ENCODE peak calls at places on chromosomes 3 and 15, in nine cellular contexts. Q, V, S, A, O, X, Y, P and C are unnamed samples.

GRCh38 chr3:145981057-145981456 is 179.9 kb downstream of the PLOD2 start:
- DNase-seq in Q (no peak), V (no peak), S (no peak), A (no peak), O (no peak), X (no peak), Y (no peak), P (no peak), C (no peak)

GRCh38 chr3:59660852-59661624 is 611.2 kb upstream of the CFAP20DC start:
- DNase-seq in Q (no peak), V (no peak), S (no peak), A (no peak), O (no peak), X (no peak), Y (no peak), P (no peak), C (no peak)

GRCh38 chr3:69871256-69871655 is 128.3 kb upstream of the SAMMSON start:
- DNase-seq in Q (no peak), V (no peak), S (no peak), A (no peak), O (no peak), X (no peak), Y (no peak), P (no peak), C (no peak)

GRCh38 chr3:3196148-3196861 is 16.8 kb upstream of the CRBN start:
- DNase-seq in Q (no peak), V (no peak), S (no peak), A (peak; percentile 26), O (no peak), X (peak; percentile 42), Y (no peak), P (no peak), C (no peak)

GRCh38 chr3:72679540-72680198 is 168.6 kb downstream of the SHQ1 start:
- DNase-seq in Q (no peak), V (no peak), S (no peak), A (no peak), O (no peak), X (no peak), Y (no peak), P (no peak), C (no peak)

GRCh38 chr3:131432441-131432840 is 50.9 kb downstream of the NUDT16 start:
- DNase-seq in Q (no peak), V (no peak), S (no peak), A (no peak), O (no peak), X (no peak), Y (no peak), P (no peak), C (no peak)

GRCh38 chr15:88106063-88106462 is 150.5 kb downstream of the NTRK3 start:
- DNase-seq in Q (no peak), V (no peak), S (no peak), A (no peak), O (no peak), X (no peak), Y (no peak), P (no peak), C (no peak)

GRCh38 chr15:65420975-65421359 is 1.8 kb downstream of the IGDCC4 start:
- DNase-seq in Q (no peak), V (no peak), S (no peak), A (no peak), O (no peak), X (no peak), Y (no peak), P (no peak), C (no peak)

GRCh38 chr3:39513801-39514369 is 46.4 kb downstream of the MOBP start:
- DNase-seq in Q (no peak), V (no peak), S (no peak), A (no peak), O (no peak), X (no peak), Y (no peak), P (no peak), C (no peak)

GRCh38 chr3:143751643-143752178 is 96.6 kb downstream of the SLC9A9 start:
- DNase-seq in Q (no peak), V (no peak), S (no peak), A (no peak), O (no peak), X (no peak), Y (no peak), P (no peak), C (no peak)

GRCh38 chr3:3110299-3110630 is at the start of gene IL5RA:
- DNase-seq in Q (no peak), V (no peak), S (no peak), A (no peak), O (no peak), X (peak; percentile 25), Y (no peak), P (no peak), C (no peak)

GRCh38 chr3:141368062-141368924 is at the start of gene ZBTB38:
- DNase-seq in Q (peak; percentile 73), V (peak; percentile 90), S (peak; percentile 91), A (peak; percentile 75), O (peak; percentile 54), X (peak; percentile 65), Y (peak; percentile 94), P (peak; percentile 93), C (peak; percentile 91)

DNA sequence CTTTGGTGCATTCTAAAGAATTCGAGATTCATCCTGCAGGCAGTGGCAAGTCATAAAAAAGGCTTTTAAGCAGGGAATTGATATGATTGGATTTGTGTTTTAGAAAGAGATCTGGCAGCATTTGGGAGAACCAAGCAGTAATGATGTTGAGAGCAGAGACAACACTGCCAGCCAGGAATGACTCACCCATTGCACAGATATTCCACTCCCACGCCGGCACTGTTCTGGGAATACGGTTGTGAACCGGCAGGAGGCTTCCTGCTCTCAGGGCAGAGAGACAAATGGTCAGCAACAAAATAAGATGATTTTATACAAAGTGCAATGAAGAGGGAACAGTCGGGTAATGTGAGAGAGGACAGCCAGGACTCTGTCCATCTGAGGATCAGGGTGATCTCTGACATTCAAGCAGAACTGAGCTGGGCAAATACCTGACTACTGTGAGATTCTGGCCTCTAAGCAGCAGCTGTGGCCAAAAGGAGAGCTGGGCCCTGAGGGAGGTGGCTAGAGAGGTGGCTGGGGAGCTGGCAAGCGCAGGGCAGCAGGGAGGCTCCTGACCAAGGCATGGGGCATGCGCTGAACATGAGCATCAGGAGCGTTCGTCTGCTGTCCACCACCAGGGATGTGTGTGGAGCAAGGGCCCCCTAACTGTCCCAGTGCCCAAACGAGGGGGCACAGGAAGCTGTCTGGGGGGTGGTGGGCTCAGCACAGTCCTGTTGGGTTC is 56.1 kb upstream of the PLXNA1 start:
- DNase-seq in Q (peak; percentile 55), V (peak; percentile 80), S (peak; percentile 58), A (no peak), O (no peak), X (no peak), Y (no peak), P (no peak), C (peak; percentile 67)
- TF ChIP-seq CTCF in Q (peak; percentile 41), V (no peak), S (peak; percentile 16), A (no peak), O (no peak), X (peak; percentile 52), Y (no peak), P (peak; percentile 32), C (peak; percentile 21)

GRCh38 chr3:184290331-184290730 is 8.7 kb upstream of the PSMD2 start:
- DNase-seq in Q (no peak), V (no peak), S (no peak), A (no peak), O (no peak), X (no peak), Y (no peak), P (no peak), C (no peak)

GRCh38 chr3:184291738-184292445 is 7.1 kb upstream of the PSMD2 start:
- DNase-seq in Q (no peak), V (no peak), S (no peak), A (no peak), O (no peak), X (no peak), Y (no peak), P (no peak), C (no peak)

GRCh38 chr3:184284696-184285095 is 8.9 kb downstream of the ECE2 start:
- DNase-seq in Q (no peak), V (peak; percentile 24), S (peak; percentile 54), A (peak; percentile 55), O (no peak), X (peak; percentile 71), Y (no peak), P (no peak), C (peak; percentile 70)

GRCh38 chr3:184291044-184291737 is 7.8 kb upstream of the PSMD2 start:
- DNase-seq in Q (no peak), V (no peak), S (no peak), A (no peak), O (no peak), X (no peak), Y (no peak), P (no peak), C (no peak)

GRCh38 chr3:184289426-184289938 is 9.6 kb upstream of the PSMD2 start:
- DNase-seq in Q (no peak), V (peak; percentile 39), S (peak; percentile 40), A (peak; percentile 69), O (peak; percentile 23), X (peak; percentile 53), Y (peak; percentile 58), P (no peak), C (peak; percentile 35)
- TF ChIP-seq CTCF in Q (peak; percentile 65), V (peak; percentile 14), S (peak; percentile 64), A (peak; percentile 57), O (peak; percentile 60), X (peak; percentile 71), Y (peak; percentile 54), P (peak; percentile 72), C (peak; percentile 49)

GRCh38 chr15:63111481-63111880 is 10.2 kb upstream of the LACTB start:
- DNase-seq in Q (no peak), V (no peak), S (no peak), A (no peak), O (no peak), X (no peak), Y (no peak), P (no peak), C (no peak)
- TF ChIP-seq CTCF in Q (no peak), V (no peak), S (no peak), A (no peak), O (no peak), X (no peak), Y (no peak), P (no peak), C (no peak)

GRCh38 chr3:94524102-94524922 is 461.5 kb downstream of the NSUN3 start:
- DNase-seq in Q (no peak), V (no peak), S (no peak), A (no peak), O (peak; percentile 9), X (peak; percentile 69), Y (no peak), P (no peak), C (no peak)

GRCh38 chr3:94520364-94520763 is 457.5 kb downstream of the NSUN3 start:
- DNase-seq in Q (no peak), V (no peak), S (no peak), A (no peak), O (no peak), X (peak; percentile 15), Y (no peak), P (no peak), C (no peak)

GRCh38 chr3:94525039-94525438 is 462.2 kb downstream of the NSUN3 start:
- DNase-seq in Q (no peak), V (peak; percentile 50), S (peak; percentile 16), A (peak; percentile 15), O (no peak), X (peak; percentile 61), Y (no peak), P (no peak), C (no peak)

DNA sequence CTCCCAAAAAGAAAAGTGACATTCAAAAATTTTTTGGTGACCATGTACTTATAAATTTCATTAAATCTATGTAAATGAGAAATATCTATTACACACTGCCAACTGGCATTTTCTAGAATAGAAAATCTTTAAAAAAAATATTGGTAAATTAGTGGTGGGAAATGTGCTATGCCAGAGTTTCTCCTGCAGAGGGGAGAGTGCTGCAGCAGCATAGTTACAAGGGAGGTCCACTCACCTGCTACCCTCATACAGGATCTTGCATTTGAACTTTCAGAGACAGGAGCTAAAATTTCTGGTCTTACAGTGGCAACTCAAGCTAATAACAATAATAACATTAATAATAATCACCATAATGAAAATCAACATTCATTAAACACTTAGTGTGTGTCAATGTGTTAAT is 459.6 kb downstream of the NSUN3 start:
- DNase-seq in Q (no peak), V (no peak), S (no peak), A (no peak), O (no peak), X (peak; percentile 60), Y (no peak), P (no peak), C (no peak)
- TF ChIP-seq CTCF in Q (no peak), V (no peak), S (no peak), A (peak; percentile 43), O (peak; percentile 66), X (no peak), Y (no peak), P (peak; percentile 39), C (no peak)